ENCODE peak calls at places on chromosomes 2 and 18, in eight cellular contexts. L is DND-41; W is endothelial cell; Z is sigmoid colon; U is epithelial cell of proximal tubule; Q is BE2C; P is CD4-positive, alpha-beta T cell; Y is Calu3. K is an unnamed sample.

GRCh38 chr2:98541906-98542305 is 66.4 kb downstream of the COA5 start:
- DNase-seq in W (no peak), Z (no peak), P (no peak), Y (no peak), U (no peak), Q (no peak), L (no peak), K (no peak)

GRCh38 chr2:112692496-112692911 is 28.3 kb upstream of the NT5DC4 start:
- DNase-seq in Z (no peak), Q (no peak), W (no peak), U (peak), P (no peak), Y (peak), L (peak), K (no peak)

GRCh38 chr18:62663731-62664336 is 51.5 kb upstream of the PHLPP1 start:
- DNase-seq in W (no peak), U (no peak), Q (no peak), Z (no peak), P (no peak), L (no peak), Y (no peak), K (no peak)

GRCh38 chr2:40093036-40093673 is 314.1 kb upstream of the THUMPD2 start:
- DNase-seq in Y (no peak), Q (no peak), P (no peak), W (no peak), L (no peak), Z (no peak), U (no peak), K (no peak)

GRCh38 chr2:174224665-174225288 is 23.6 kb downstream of the OLA1 start:
- DNase-seq in U (no peak), Z (no peak), Y (no peak), P (no peak), W (no peak), Q (no peak), L (no peak), K (no peak)

GRCh38 chr2:77521482-77521881 is 694 bp downstream of the LRRTM4 start:
- DNase-seq in U (no peak), P (no peak), L (no peak), W (no peak), Q (no peak), Y (no peak), Z (no peak), K (no peak)

GRCh38 chr2:130873700-130874346 is 37.1 kb downstream of the ARHGEF4 start:
- DNase-seq in Y (peak), W (peak), L (peak), U (peak), Q (peak), P (peak), Z (peak), K (peak)

GRCh38 chr18:48813833-48814489 is 136.8 kb downstream of the SMAD7 start:
- DNase-seq in W (no peak), P (peak), U (no peak), L (no peak), Y (peak), Z (peak), Q (no peak), K (peak)

GRCh38 chr2:173354601-173355131 is at the start of gene CDCA7:
- DNase-seq in W (peak), Y (peak), Z (peak), Q (peak), L (peak), P (peak), U (no peak), K (peak)

GRCh38 chr2:46002507-46002883 is 294.7 kb upstream of the EPAS1 start:
- DNase-seq in P (no peak), Y (no peak), Q (no peak), W (no peak), L (no peak), Z (no peak), U (no peak), K (no peak)

GRCh38 chr18:60554961-60555360 is 182.4 kb upstream of the MC4R start:
- DNase-seq in U (no peak), Y (no peak), Q (no peak), W (no peak), P (no peak), Z (no peak), L (peak), K (no peak)

GRCh38 chr18:22504665-22505064 is 87.0 kb upstream of the CTAGE1 start:
- DNase-seq in U (no peak), Z (no peak), P (no peak), Y (no peak), Q (no peak), L (no peak), W (no peak), K (no peak)

GRCh38 chr2:194223173-194223670 is 1433.8 kb upstream of the SLC39A10 start:
- DNase-seq in L (no peak), P (no peak), Z (no peak), U (no peak), Y (no peak), W (no peak), Q (no peak), K (no peak)

GRCh38 chr2:128277961-128278681 is 40.5 kb downstream of the HS6ST1 start:
- DNase-seq in W (no peak), L (no peak), Z (peak), Q (no peak), U (no peak), P (peak), Y (no peak), K (peak)

GRCh38 chr18:57131782-57132181 is 15.1 kb upstream of the BOD1L2 start:
- DNase-seq in Z (no peak), Q (no peak), L (no peak), Y (no peak), W (no peak), P (no peak), U (no peak), K (no peak)

GRCh38 chr18:57137847-57138246 is 9.0 kb upstream of the BOD1L2 start:
- DNase-seq in P (no peak), Y (no peak), L (no peak), U (no peak), W (no peak), Q (no peak), Z (no peak), K (no peak)

GRCh38 chr18:57141208-57142129 is 5.4 kb upstream of the BOD1L2 start:
- DNase-seq in L (peak), Z (no peak), U (no peak), W (no peak), P (no peak), Q (no peak), Y (peak), K (no peak)

GRCh38 chr18:57134564-57135211 is 12.2 kb upstream of the BOD1L2 start:
- DNase-seq in Z (no peak), U (peak), W (no peak), P (no peak), Q (no peak), L (no peak), Y (no peak), K (no peak)

GRCh38 chr18:57135705-57136104 is 11.2 kb upstream of the BOD1L2 start:
- DNase-seq in Z (no peak), Y (no peak), W (no peak), L (no peak), U (no peak), P (no peak), Q (no peak), K (no peak)
- TF ChIP-seq CTCF in Z (no peak), Y (no peak), W (peak), L (peak), U (peak), P (no peak), Q (peak), K (no peak)

GRCh38 chr2:163735692-163736432 is at the start of gene FIGN:
- DNase-seq in W (peak), Z (peak), P (no peak), U (peak), Y (peak), Q (peak), L (no peak), K (no peak)

GRCh38 chr2:163733301-163733938 is 2.4 kb downstream of the FIGN start:
- DNase-seq in Y (peak), L (no peak), W (no peak), Q (peak), Z (peak), P (no peak), U (no peak), K (no peak)

GRCh38 chr2:163734401-163734800 is 1.4 kb downstream of the FIGN start:
- DNase-seq in Y (no peak), L (no peak), Q (no peak), Z (no peak), U (no peak), P (no peak), W (no peak), K (no peak)

GRCh38 chr2:163736433-163737168 is 793 bp upstream of the FIGN start:
- DNase-seq in W (peak), Y (peak), Q (peak), U (no peak), P (no peak), Z (peak), L (no peak), K (no peak)

GRCh38 chr2:163734911-163735691 is 707 bp downstream of the FIGN start:
- DNase-seq in Z (no peak), U (no peak), Q (peak), L (no peak), Y (no peak), P (no peak), W (no peak), K (no peak)
- TF ChIP-seq CTCF in Z (no peak), U (no peak), Q (no peak), L (no peak), Y (no peak), P (no peak), W (no peak), K (no peak)

DNA sequence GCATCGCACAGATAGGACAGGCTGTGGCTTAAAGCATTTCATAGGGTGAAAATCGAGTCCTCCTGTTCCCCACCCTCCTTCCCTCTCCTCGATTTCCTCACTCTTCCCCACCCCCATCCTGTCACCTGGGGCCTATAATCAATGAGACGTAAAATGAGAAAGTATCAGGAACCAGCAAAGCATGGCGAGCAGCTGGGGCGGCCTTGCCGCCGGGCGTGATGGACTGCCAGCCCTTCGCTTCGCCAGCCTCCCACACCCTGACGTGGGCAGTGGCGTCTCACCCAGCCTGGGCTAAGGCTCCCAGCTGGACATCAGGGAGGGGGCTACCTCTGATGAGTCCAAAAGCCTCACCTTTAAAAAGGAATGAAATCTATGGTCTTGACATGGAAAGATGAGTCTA is 11.1 kb downstream of the SLC30A3 start:
- DNase-seq in L (no peak), Q (no peak), Y (no peak), U (no peak), Z (no peak), P (no peak), W (no peak), K (no peak)
- TF ChIP-seq CTCF in L (no peak), Q (no peak), Y (no peak), U (no peak), Z (no peak), P (no peak), W (no peak), K (no peak)

DNA sequence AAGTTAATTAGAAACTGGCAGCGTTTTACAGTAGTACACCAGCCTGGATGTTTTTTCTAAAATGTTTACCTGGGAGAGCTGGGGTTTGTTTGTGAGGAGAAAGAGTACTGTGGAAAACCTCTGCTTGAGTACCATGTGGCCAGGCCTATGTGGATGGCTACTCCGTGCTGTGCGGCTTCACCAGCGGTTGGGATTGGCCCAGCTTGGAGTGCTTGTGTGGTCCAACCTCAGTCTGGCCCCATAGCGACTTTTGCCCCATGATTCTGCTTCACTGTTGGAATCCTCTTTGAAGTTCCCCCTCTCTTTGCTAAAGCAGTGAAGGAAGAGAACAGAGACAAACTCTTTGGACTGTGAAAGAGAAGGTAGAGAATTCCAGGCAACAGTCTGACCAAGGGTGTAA is 15.9 kb downstream of the CD8A start:
- DNase-seq in W (no peak), L (no peak), Z (no peak), Y (no peak), U (no peak), Q (no peak), P (no peak), K (no peak)
- TF ChIP-seq CTCF in W (no peak), L (no peak), Z (no peak), Y (no peak), U (no peak), Q (no peak), P (no peak), K (no peak)